ENCODE peak calls at places on chromosomes 11 and 22, in seven cellular contexts. One of them, this sample, is unnamed.

GRCh38 chr11:16924826-16925494 is 89.3 kb downstream of the PLEKHA7 start:
- DNase-seq in right atrium auricular region: no peak
- DNase-seq in endodermal cell: peak; percentile 88
- DNase-seq in transverse colon: peak; percentile 89
- DNase-seq in thoracic aorta: no peak
- DNase-seq in WERI-Rb-1: no peak
- DNase-seq in PC-3: peak; percentile 96
- DNase-seq in this sample: peak; percentile 45

GRCh38 chr11:92424281-92424680 is 199.7 kb downstream of the FAT3 start:
- DNase-seq in right atrium auricular region: no peak
- DNase-seq in endodermal cell: no peak
- DNase-seq in transverse colon: no peak
- DNase-seq in thoracic aorta: no peak
- DNase-seq in WERI-Rb-1: no peak
- DNase-seq in PC-3: no peak
- DNase-seq in this sample: no peak

GRCh38 chr11:74696932-74697687 is 34.1 kb downstream of the CHRDL2 start:
- DNase-seq in right atrium auricular region: peak; percentile 93
- DNase-seq in endodermal cell: peak; percentile 78
- DNase-seq in transverse colon: peak; percentile 72
- DNase-seq in thoracic aorta: peak; percentile 52
- DNase-seq in WERI-Rb-1: no peak
- DNase-seq in PC-3: no peak
- DNase-seq in this sample: no peak

GRCh38 chr22:25567305-25567704 is 2.8 kb downstream of the GRK3 start:
- DNase-seq in right atrium auricular region: no peak
- DNase-seq in endodermal cell: no peak
- DNase-seq in transverse colon: no peak
- DNase-seq in thoracic aorta: no peak
- DNase-seq in WERI-Rb-1: no peak
- DNase-seq in PC-3: no peak
- DNase-seq in this sample: no peak

GRCh38 chr11:12273618-12273995 is 103.8 kb upstream of the PARVA start:
- DNase-seq in right atrium auricular region: no peak
- DNase-seq in endodermal cell: no peak
- DNase-seq in transverse colon: no peak
- DNase-seq in thoracic aorta: no peak
- DNase-seq in WERI-Rb-1: no peak
- DNase-seq in PC-3: no peak
- DNase-seq in this sample: no peak

GRCh38 chr22:29083576-29084566 is 11.0 kb downstream of the KREMEN1 start:
- DNase-seq in right atrium auricular region: no peak
- DNase-seq in endodermal cell: no peak
- DNase-seq in transverse colon: no peak
- DNase-seq in thoracic aorta: no peak
- DNase-seq in WERI-Rb-1: no peak
- DNase-seq in PC-3: peak; percentile 38
- DNase-seq in this sample: no peak

GRCh38 chr11:129375731-129376657 is at the start of gene BARX2:
- DNase-seq in right atrium auricular region: no peak
- DNase-seq in endodermal cell: peak; percentile 91
- DNase-seq in transverse colon: peak; percentile 79
- DNase-seq in thoracic aorta: no peak
- DNase-seq in WERI-Rb-1: peak; percentile 22
- DNase-seq in PC-3: peak; percentile 86
- DNase-seq in this sample: peak; percentile 60

GRCh38 chr22:44023404-44024287 is 456 bp upstream of the PARVB start:
- DNase-seq in right atrium auricular region: peak; percentile 64
- DNase-seq in endodermal cell: peak; percentile 77
- DNase-seq in transverse colon: peak; percentile 50
- DNase-seq in thoracic aorta: no peak
- DNase-seq in WERI-Rb-1: no peak
- DNase-seq in PC-3: peak; percentile 37
- DNase-seq in this sample: peak; percentile 72

GRCh38 chr11:67284811-67285540 is 4.1 kb upstream of the ANKRD13D start:
- DNase-seq in right atrium auricular region: no peak
- DNase-seq in endodermal cell: no peak
- DNase-seq in transverse colon: no peak
- DNase-seq in thoracic aorta: no peak
- DNase-seq in WERI-Rb-1: no peak
- DNase-seq in PC-3: no peak
- DNase-seq in this sample: no peak

GRCh38 chr11:65423516-65424199 is 1.1 kb downstream of the NEAT1 start:
- DNase-seq in right atrium auricular region: no peak
- DNase-seq in endodermal cell: peak; percentile 59
- DNase-seq in transverse colon: peak; percentile 44
- DNase-seq in thoracic aorta: no peak
- DNase-seq in WERI-Rb-1: no peak
- DNase-seq in PC-3: peak; percentile 32
- DNase-seq in this sample: no peak

GRCh38 chr22:46256358-46256958 is 6.4 kb upstream of the CDPF1 start:
- DNase-seq in right atrium auricular region: no peak
- DNase-seq in endodermal cell: no peak
- DNase-seq in transverse colon: no peak
- DNase-seq in thoracic aorta: no peak
- DNase-seq in WERI-Rb-1: peak; percentile 46
- DNase-seq in PC-3: peak; percentile 63
- DNase-seq in this sample: peak; percentile 24

GRCh38 chr22:46262449-46263207 is 515 bp downstream of the PKDREJ start:
- DNase-seq in right atrium auricular region: peak; percentile 78
- DNase-seq in endodermal cell: peak; percentile 91
- DNase-seq in transverse colon: peak; percentile 71
- DNase-seq in thoracic aorta: no peak
- DNase-seq in WERI-Rb-1: no peak
- DNase-seq in PC-3: no peak
- DNase-seq in this sample: no peak

GRCh38 chr22:46259374-46259773 is 3.8 kb downstream of the PKDREJ start:
- DNase-seq in right atrium auricular region: no peak
- DNase-seq in endodermal cell: no peak
- DNase-seq in transverse colon: no peak
- DNase-seq in thoracic aorta: no peak
- DNase-seq in WERI-Rb-1: no peak
- DNase-seq in PC-3: no peak
- DNase-seq in this sample: no peak

GRCh38 chr22:46263208-46263575 is at the start of gene PKDREJ:
- DNase-seq in right atrium auricular region: no peak
- DNase-seq in endodermal cell: no peak
- DNase-seq in transverse colon: no peak
- DNase-seq in thoracic aorta: no peak
- DNase-seq in WERI-Rb-1: no peak
- DNase-seq in PC-3: no peak
- DNase-seq in this sample: no peak

DNA sequence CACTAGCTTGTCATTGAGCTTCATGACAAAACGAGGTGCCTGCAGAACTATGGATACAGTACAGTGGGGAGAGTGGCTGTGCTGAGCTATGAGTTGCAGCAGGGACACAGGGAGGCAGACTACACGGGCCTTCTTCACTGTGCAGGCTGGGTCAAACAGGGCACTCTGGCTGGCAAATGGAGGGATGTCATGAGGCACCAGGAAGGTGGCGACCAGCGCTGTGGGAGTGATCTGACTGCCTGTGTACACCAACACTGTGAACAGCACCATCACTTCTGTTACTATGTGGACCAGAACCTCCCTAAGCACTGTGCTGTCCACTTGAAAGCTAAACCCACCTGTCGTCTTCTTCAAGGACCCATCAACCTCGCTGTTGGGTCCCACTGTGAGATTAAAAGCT is 3.1 kb downstream of the PKDREJ start:
- DNase-seq in right atrium auricular region: no peak
- DNase-seq in endodermal cell: no peak
- DNase-seq in transverse colon: no peak
- DNase-seq in thoracic aorta: no peak
- DNase-seq in WERI-Rb-1: no peak
- DNase-seq in PC-3: no peak
- DNase-seq in this sample: no peak
- H3K9me3 ChIP-seq in right atrium auricular region: no peaks in the 10 kb centered on the region
- H3K9me3 ChIP-seq in endodermal cell: peaks cover 16% of the 10 kb centered on the region
- H3K9me3 ChIP-seq in transverse colon: no peaks in the 10 kb centered on the region
- H3K9me3 ChIP-seq in thoracic aorta: no peaks in the 10 kb centered on the region
- H3K9me3 ChIP-seq in WERI-Rb-1: peaks cover 3% of the 10 kb centered on the region
- H3K9me3 ChIP-seq in PC-3: no peaks in the 10 kb centered on the region
- H3K9me3 ChIP-seq in this sample: peaks cover 5% of the 10 kb centered on the region

DNA sequence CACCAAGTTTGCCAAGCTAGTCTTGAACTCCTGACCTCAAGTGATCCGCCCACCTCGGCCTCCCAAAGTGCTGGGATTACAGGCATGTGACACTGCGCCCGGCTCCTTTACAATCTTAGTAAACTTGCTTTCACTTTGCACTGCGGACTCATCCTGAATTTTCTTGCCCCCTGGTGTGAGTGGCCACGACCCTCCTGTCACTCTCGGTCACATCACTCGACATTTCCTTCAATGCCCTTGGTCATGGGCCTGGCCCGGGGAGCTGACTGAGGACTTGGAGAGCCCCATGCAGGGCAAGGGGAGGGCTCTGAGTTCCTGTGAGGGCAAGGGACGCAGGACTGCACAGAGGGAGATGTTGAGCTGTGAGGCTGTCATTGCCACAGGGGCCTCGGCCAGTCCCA is 21.4 kb downstream of the A4GALT start:
- DNase-seq in right atrium auricular region: no peak
- DNase-seq in endodermal cell: peak; percentile 71
- DNase-seq in transverse colon: no peak
- DNase-seq in thoracic aorta: no peak
- DNase-seq in WERI-Rb-1: no peak
- DNase-seq in PC-3: no peak
- DNase-seq in this sample: peak; percentile 73
- H3K4me3 ChIP-seq in right atrium auricular region: no peak overlapping the region
- H3K4me3 ChIP-seq in endodermal cell: no peak overlapping the region
- H3K4me3 ChIP-seq in transverse colon: no peak overlapping the region
- H3K4me3 ChIP-seq in thoracic aorta: no peak overlapping the region
- H3K4me3 ChIP-seq in WERI-Rb-1: no peak overlapping the region
- H3K4me3 ChIP-seq in PC-3: no peak overlapping the region
- H3K4me3 ChIP-seq in this sample: no peak overlapping the region

GRCh38 chr11:48261600-48261999 is 2.1 kb upstream of the OR4X1 start:
- DNase-seq in right atrium auricular region: no peak
- DNase-seq in endodermal cell: no peak
- DNase-seq in transverse colon: no peak
- DNase-seq in thoracic aorta: no peak
- DNase-seq in WERI-Rb-1: no peak
- DNase-seq in PC-3: no peak
- DNase-seq in this sample: no peak
- H3K9me3 ChIP-seq in right atrium auricular region: no peaks in the 10 kb centered on the region
- H3K9me3 ChIP-seq in endodermal cell: peaks cover 50% of the 10 kb centered on the region
- H3K9me3 ChIP-seq in transverse colon: no peaks in the 10 kb centered on the region
- H3K9me3 ChIP-seq in thoracic aorta: no peaks in the 10 kb centered on the region
- H3K9me3 ChIP-seq in WERI-Rb-1: no peaks in the 10 kb centered on the region
- H3K9me3 ChIP-seq in PC-3: no peaks in the 10 kb centered on the region
- H3K9me3 ChIP-seq in this sample: no peaks in the 10 kb centered on the region

GRCh38 chr11:134346101-134346975 is 14.6 kb downstream of the GLB1L2 start:
- DNase-seq in right atrium auricular region: peak; percentile 52
- DNase-seq in endodermal cell: no peak
- DNase-seq in transverse colon: no peak
- DNase-seq in thoracic aorta: no peak
- DNase-seq in WERI-Rb-1: no peak
- DNase-seq in PC-3: no peak
- DNase-seq in this sample: no peak
- H3K4me3 ChIP-seq in right atrium auricular region: no peak overlapping the region
- H3K4me3 ChIP-seq in endodermal cell: no peak overlapping the region
- H3K4me3 ChIP-seq in transverse colon: no peak overlapping the region
- H3K4me3 ChIP-seq in thoracic aorta: no peak overlapping the region
- H3K4me3 ChIP-seq in WERI-Rb-1: no peak overlapping the region
- H3K4me3 ChIP-seq in PC-3: no peak overlapping the region
- H3K4me3 ChIP-seq in this sample: no peak overlapping the region

GRCh38 chr22:16958475-16958874 is 49.5 kb downstream of the GAB4 start:
- DNase-seq in right atrium auricular region: no peak
- DNase-seq in endodermal cell: no peak
- DNase-seq in transverse colon: no peak
- DNase-seq in thoracic aorta: no peak
- DNase-seq in WERI-Rb-1: no peak
- DNase-seq in PC-3: no peak
- DNase-seq in this sample: no peak

GRCh38 chr22:16959345-16959930 is 48.6 kb downstream of the GAB4 start:
- DNase-seq in right atrium auricular region: no peak
- DNase-seq in endodermal cell: no peak
- DNase-seq in transverse colon: no peak
- DNase-seq in thoracic aorta: no peak
- DNase-seq in WERI-Rb-1: no peak
- DNase-seq in PC-3: no peak
- DNase-seq in this sample: no peak

GRCh38 chr22:16960884-16961249 is 47.2 kb downstream of the GAB4 start:
- DNase-seq in right atrium auricular region: peak; percentile 32
- DNase-seq in endodermal cell: no peak
- DNase-seq in transverse colon: no peak
- DNase-seq in thoracic aorta: no peak
- DNase-seq in WERI-Rb-1: no peak
- DNase-seq in PC-3: no peak
- DNase-seq in this sample: no peak

GRCh38 chr22:16961477-16962186 is 46.4 kb downstream of the GAB4 start:
- DNase-seq in right atrium auricular region: peak; percentile 36
- DNase-seq in endodermal cell: peak; percentile 32
- DNase-seq in transverse colon: no peak
- DNase-seq in thoracic aorta: no peak
- DNase-seq in WERI-Rb-1: no peak
- DNase-seq in PC-3: no peak
- DNase-seq in this sample: no peak

GRCh38 chr22:16960220-16960883 is 47.7 kb downstream of the GAB4 start:
- DNase-seq in right atrium auricular region: no peak
- DNase-seq in endodermal cell: no peak
- DNase-seq in transverse colon: no peak
- DNase-seq in thoracic aorta: no peak
- DNase-seq in WERI-Rb-1: no peak
- DNase-seq in PC-3: no peak
- DNase-seq in this sample: no peak
- H3K9me3 ChIP-seq in right atrium auricular region: no peaks in the 10 kb centered on the region
- H3K9me3 ChIP-seq in endodermal cell: no peaks in the 10 kb centered on the region
- H3K9me3 ChIP-seq in transverse colon: no peaks in the 10 kb centered on the region
- H3K9me3 ChIP-seq in thoracic aorta: no peaks in the 10 kb centered on the region
- H3K9me3 ChIP-seq in WERI-Rb-1: no peaks in the 10 kb centered on the region
- H3K9me3 ChIP-seq in PC-3: no peaks in the 10 kb centered on the region
- H3K9me3 ChIP-seq in this sample: no peaks in the 10 kb centered on the region

DNA sequence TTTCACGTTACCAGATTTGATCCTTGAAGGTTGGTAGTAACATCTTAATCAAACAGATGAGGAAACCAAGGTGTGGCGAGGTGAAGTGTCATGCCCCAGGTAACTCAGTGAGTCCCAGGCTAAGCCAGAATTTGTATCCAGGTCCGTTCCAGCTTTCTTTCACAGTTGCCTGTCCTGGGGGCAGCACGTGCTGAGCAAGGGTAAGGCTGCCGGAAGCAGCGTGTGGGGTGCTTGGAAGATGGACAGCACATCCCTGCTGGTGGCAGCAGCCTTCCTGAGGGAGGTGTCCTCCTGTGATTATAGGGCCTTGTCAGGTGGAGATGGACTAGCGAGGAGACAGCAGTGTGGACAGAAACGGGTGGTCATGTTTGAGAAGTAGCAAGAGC is 50.9 kb downstream of the TRIOBP start:
- DNase-seq in right atrium auricular region: no peak
- DNase-seq in endodermal cell: no peak
- DNase-seq in transverse colon: no peak
- DNase-seq in thoracic aorta: no peak
- DNase-seq in WERI-Rb-1: no peak
- DNase-seq in PC-3: no peak
- DNase-seq in this sample: no peak
- H3K4me3 ChIP-seq in right atrium auricular region: peak overlapping the region; percentile 95
- H3K4me3 ChIP-seq in endodermal cell: peak overlapping the region; percentile 90
- H3K4me3 ChIP-seq in transverse colon: peak overlapping the region; percentile 91
- H3K4me3 ChIP-seq in thoracic aorta: peak overlapping the region; percentile 95
- H3K4me3 ChIP-seq in WERI-Rb-1: no peak overlapping the region
- H3K4me3 ChIP-seq in PC-3: peak overlapping the region; percentile 88
- H3K4me3 ChIP-seq in this sample: peak overlapping the region; percentile 97

This sample was measured in MG63.